ENCODE peak calls at places on chromosomes 11 and 22, in seven cellular contexts. T, S, R, N, J, B and P are unnamed samples. For H3K4me1, the result is how much of the 10 kb centered on the place peaks cover.

GRCh38 chr11:62133328-62134065 is 9.7 kb downstream of the INCENP start:
- DNase-seq in R (no peak), J (no peak), S (no peak), B (no peak), N (no peak), T (no peak), P (no peak)

GRCh38 chr11:72642815-72643511 is 31.3 kb downstream of the PDE2A start:
- DNase-seq in T (no peak), J (peak), S (peak), B (peak), R (peak), N (peak), P (peak)

GRCh38 chr22:39530692-39531331 is 1.7 kb downstream of the RPS19BP1 start:
- DNase-seq in R (no peak), T (no peak), J (peak), S (peak), B (peak), N (peak), P (no peak)

GRCh38 chr11:76975513-76975912 is 58.7 kb upstream of the B3GNT6 start:
- DNase-seq in T (no peak), N (no peak), R (no peak), S (no peak), J (no peak), B (no peak), P (no peak)

GRCh38 chr11:73308963-73309960 is 1.2 kb downstream of the ARHGEF17 start:
- DNase-seq in R (peak), B (peak), T (peak), N (peak), S (peak), J (peak), P (no peak)

GRCh38 chr22:35170716-35171697 is 86.3 kb upstream of the HMGXB4 start:
- DNase-seq in R (no peak), N (no peak), J (no peak), B (no peak), T (no peak), S (no peak), P (no peak)

GRCh38 chr11:130389315-130389935 is 39.0 kb downstream of the ADAMTS8 start:
- DNase-seq in S (no peak), N (no peak), T (no peak), R (no peak), J (peak), B (peak), P (no peak)

GRCh38 chr11:112219476-112220232 is 6.6 kb upstream of the PTS start:
- DNase-seq in N (peak), S (peak), T (no peak), J (peak), B (peak), R (peak), P (peak)

GRCh38 chr11:127052420-127052819 is 51.9 kb upstream of the KIRREL3 start:
- DNase-seq in S (no peak), N (no peak), T (no peak), J (no peak), R (no peak), B (no peak), P (no peak)

GRCh38 chr22:40534379-40535188 is 101.9 kb downstream of the MRTFA start:
- DNase-seq in S (no peak), R (no peak), J (no peak), T (no peak), N (peak), B (peak), P (no peak)

GRCh38 chr11:106468091-106468490 is 390.6 kb downstream of the AASDHPPT start:
- DNase-seq in N (peak), R (no peak), B (peak), T (no peak), J (no peak), S (no peak), P (no peak)

GRCh38 chr11:124878497-124879228 is 13.4 kb downstream of the ROBO3 start:
- DNase-seq in N (no peak), B (no peak), S (no peak), T (no peak), R (no peak), J (no peak), P (no peak)

GRCh38 chr11:128190312-128190711 is 397.0 kb downstream of the ETS1 start:
- DNase-seq in T (no peak), S (no peak), N (no peak), B (no peak), R (no peak), J (no peak), P (no peak)

GRCh38 chr11:117828641-117829368 is 4.3 kb upstream of the FXYD2 start:
- DNase-seq in R (peak), T (no peak), B (peak), S (no peak), N (peak), J (peak), P (no peak)

DNA sequence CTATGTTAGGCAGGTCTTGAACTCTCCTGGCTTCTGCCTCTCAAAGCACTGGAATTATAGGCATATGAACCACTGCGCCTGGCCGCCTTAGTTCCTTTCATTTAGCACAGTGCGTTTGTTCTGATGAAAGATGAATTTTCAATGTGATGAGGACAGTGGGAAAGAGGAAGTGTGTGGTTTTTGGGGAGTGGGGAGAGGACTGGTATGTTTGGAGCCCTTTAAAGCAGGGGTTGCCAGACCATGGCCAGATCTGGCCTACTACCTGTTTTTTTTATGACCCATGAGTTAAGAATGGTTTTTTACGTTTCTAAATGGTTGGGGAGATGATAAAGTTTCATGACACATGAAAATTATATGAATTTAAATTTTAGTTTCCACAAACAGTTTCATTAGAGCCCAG is 12.5 kb downstream of the ATXN10 start:
- DNase-seq in N (no peak), R (no peak), S (no peak), J (no peak), T (no peak), B (no peak), P (no peak)
- H3K4me1 ChIP-seq in N (under half), R (half or more), S (under half), J (under half), T (half or more), B (under half), P (half or more)

DNA sequence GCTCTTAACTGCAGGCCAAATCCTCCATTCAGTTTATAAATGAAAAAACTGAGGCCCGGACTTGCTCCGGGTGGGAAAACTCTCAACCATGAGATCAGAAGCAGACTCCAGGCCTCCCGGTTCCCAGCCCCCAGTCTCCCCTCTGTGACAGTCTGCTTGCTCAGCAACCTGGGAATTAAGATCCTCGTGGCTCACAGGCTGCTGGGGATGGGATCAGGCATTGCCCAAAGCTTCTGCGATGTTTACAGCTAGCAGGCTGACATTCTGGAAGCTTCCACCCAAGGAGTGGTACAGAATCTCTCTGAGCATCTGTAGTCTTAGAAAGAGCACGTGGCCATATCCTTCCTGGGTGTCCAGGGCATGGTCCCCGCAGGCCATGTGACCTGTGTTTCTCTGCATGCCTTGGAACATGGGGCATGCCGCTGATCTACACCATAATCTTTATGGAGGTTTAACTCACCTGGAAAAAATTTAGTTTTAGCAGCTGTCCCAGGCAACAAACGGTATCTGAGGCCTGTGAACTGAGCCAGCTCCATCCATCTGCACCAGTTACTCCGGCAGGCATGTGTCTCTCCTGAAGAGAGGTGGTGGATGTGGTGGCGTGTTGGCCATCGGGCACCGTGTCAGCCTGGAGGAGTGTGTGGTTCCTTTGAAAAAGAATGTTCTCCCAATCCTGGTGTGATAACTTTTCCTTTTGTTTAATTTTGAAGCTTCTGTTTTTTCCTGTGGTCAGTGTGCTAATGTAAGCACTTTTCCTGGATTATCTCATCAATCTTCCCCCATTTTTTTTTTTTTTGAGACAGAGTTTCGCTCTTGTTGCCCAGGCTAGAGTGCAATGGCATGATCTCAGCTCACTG is 7.9 kb downstream of the FBLN1 start:
- DNase-seq in J (no peak), S (no peak), N (no peak), R (no peak), B (no peak), T (no peak), P (no peak)
- H3K4me1 ChIP-seq in J (under half), S (under half), N (under half), R (under half), B (under half), T (under half), P (under half)

DNA sequence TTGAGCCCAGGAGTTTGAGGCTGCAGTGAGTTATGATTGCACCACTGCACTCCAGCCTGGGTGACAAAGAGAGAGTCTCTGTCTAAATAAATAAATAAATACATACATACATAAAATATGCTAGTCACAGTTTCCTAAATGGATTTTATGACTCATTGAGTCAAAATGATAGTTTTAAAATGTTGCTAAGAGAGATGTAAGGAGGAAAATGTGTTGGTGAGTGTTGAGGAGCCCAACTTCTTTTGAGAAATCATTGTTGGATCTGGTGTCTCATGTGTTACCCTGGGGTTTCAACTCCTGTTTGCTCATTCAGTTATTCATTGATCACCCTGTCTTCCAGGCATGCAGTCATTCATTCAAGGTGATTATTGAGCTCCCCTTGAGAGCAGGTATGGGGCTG is 21.1 kb downstream of the PARVB start:
- DNase-seq in J (no peak), S (no peak), N (no peak), B (no peak), T (no peak), R (no peak), P (no peak)
- H3K4me1 ChIP-seq in J (under half), S (under half), N (under half), B (under half), T (under half), R (under half), P (under half)

GRCh38 chr11:59219836-59220235 is 7.1 kb upstream of the MPEG1 start:
- DNase-seq in N (no peak), R (no peak), T (no peak), B (no peak), S (no peak), J (no peak), P (no peak)

GRCh38 chr11:59218893-59219292 is 6.2 kb upstream of the MPEG1 start:
- DNase-seq in S (no peak), T (no peak), J (no peak), N (no peak), R (no peak), B (no peak), P (no peak)

GRCh38 chr11:59214141-59214893 is 1.6 kb upstream of the MPEG1 start:
- DNase-seq in S (no peak), R (no peak), N (no peak), T (no peak), B (no peak), J (no peak), P (no peak)

GRCh38 chr11:59212744-59213573 is at the start of gene MPEG1:
- DNase-seq in N (no peak), J (no peak), S (no peak), T (no peak), R (no peak), B (no peak), P (no peak)

GRCh38 chr11:59216654-59217640 is 4.2 kb upstream of the MPEG1 start:
- DNase-seq in N (no peak), J (peak), T (no peak), R (peak), S (no peak), B (peak), P (no peak)
- H3K4me1 ChIP-seq in N (under half), J (under half), T (under half), R (under half), S (under half), B (under half), P (under half)

GRCh38 chr22:49953680-49954344 is 6.8 kb upstream of the PIM3 start:
- DNase-seq in B (no peak), S (peak), T (no peak), N (no peak), J (no peak), R (no peak), P (no peak)
- H3K4me1 ChIP-seq in B (under half), S (half or more), T (under half), N (half or more), J (under half), R (half or more), P (half or more)

GRCh38 chr22:29345932-29346331 is 30.4 kb upstream of the RASL10A start:
- DNase-seq in S (no peak), B (no peak), T (no peak), J (no peak), R (no peak), N (no peak), P (no peak)
- H3K4me1 ChIP-seq in S (under half), B (under half), T (under half), J (under half), R (under half), N (under half), P (under half)